ENCODE peak calls at places on chromosome 15, in seven cellular contexts. B is ovary; G is AG04450; C is choroid plexus epithelial cell; Q is left ventricle myocardium inferior; K is lower leg skin; E is CD8-positive, alpha-beta memory T cell. U is an unnamed sample.

GRCh38 chr15:52653451-52653964 is 25.7 kb downstream of the ATOSA start:
- DNase-seq in C (peak), K (no peak), E (no peak), Q (no peak), B (no peak), G (peak), U (no peak)

GRCh38 chr15:90099868-90100854 is 2.1 kb downstream of the IDH2 start:
- DNase-seq in B (peak), E (no peak), G (no peak), K (no peak), C (peak), Q (no peak), U (peak)

GRCh38 chr15:63495780-63496179 is 8.6 kb upstream of the USP3 start:
- DNase-seq in Q (no peak), G (no peak), E (no peak), B (no peak), C (no peak), K (no peak), U (no peak)

GRCh38 chr15:88288661-88289060 is 32.1 kb upstream of the NTRK3 start:
- DNase-seq in G (no peak), K (no peak), E (no peak), Q (no peak), C (no peak), B (no peak), U (no peak)

GRCh38 chr15:40747685-40748631 is 7.1 kb downstream of the RMDN3 start:
- DNase-seq in G (no peak), K (no peak), Q (no peak), E (no peak), C (no peak), B (no peak), U (no peak)

GRCh38 chr15:28112962-28113361 is 13.8 kb upstream of the OCA2 start:
- DNase-seq in E (no peak), G (no peak), K (no peak), Q (no peak), C (no peak), B (no peak), U (no peak)

GRCh38 chr15:43934480-43934879 is 107.7 kb downstream of the WDR76 start:
- DNase-seq in B (no peak), K (no peak), Q (no peak), G (no peak), E (no peak), C (no peak), U (no peak)

GRCh38 chr15:90860942-90861675 is 7.3 kb upstream of the FURIN start:
- DNase-seq in E (no peak), K (no peak), G (no peak), Q (no peak), B (no peak), C (no peak), U (no peak)

GRCh38 chr15:29674661-29675533 is 147.4 kb downstream of the TJP1 start:
- DNase-seq in B (peak), Q (peak), G (no peak), C (no peak), K (no peak), E (no peak), U (peak)

GRCh38 chr15:74773329-74773728 is 8.6 kb upstream of the CSK start:
- DNase-seq in G (no peak), E (no peak), K (no peak), Q (no peak), B (no peak), C (no peak), U (no peak)

GRCh38 chr15:78617131-78617915 is 3.5 kb downstream of the CHRNA3 start:
- DNase-seq in C (no peak), G (no peak), K (no peak), E (no peak), B (no peak), Q (no peak), U (no peak)

GRCh38 chr15:46309914-46310313 is 675.1 kb downstream of the SQOR start:
- DNase-seq in Q (no peak), E (no peak), C (no peak), B (no peak), K (no peak), G (no peak), U (no peak)

GRCh38 chr15:40755821-40756220 is 767 bp upstream of the RMDN3 start:
- DNase-seq in Q (no peak), C (no peak), E (no peak), G (no peak), K (no peak), B (no peak), U (no peak)

GRCh38 chr15:40914486-40914885 is 14.7 kb upstream of the DLL4 start:
- DNase-seq in K (no peak), G (no peak), Q (no peak), C (no peak), B (no peak), E (no peak), U (no peak)

GRCh38 chr15:55496716-55497115 is 11.3 kb downstream of the DNAAF4 start:
- DNase-seq in K (no peak), C (no peak), Q (no peak), B (no peak), G (no peak), E (no peak), U (no peak)

GRCh38 chr15:74324714-74325113 is 42.7 kb downstream of the CYP11A1 start:
- DNase-seq in B (no peak), G (no peak), E (no peak), C (no peak), Q (no peak), K (no peak), U (no peak)

GRCh38 chr15:90132437-90132836 is 30.2 kb upstream of the IDH2 start:
- DNase-seq in E (no peak), C (no peak), K (no peak), G (no peak), B (no peak), Q (no peak), U (no peak)

GRCh38 chr15:78437107-78437761 is 782 bp upstream of the IREB2 start:
- DNase-seq in B (no peak), C (no peak), G (no peak), K (no peak), Q (no peak), E (no peak), U (no peak)

GRCh38 chr15:73677146-73677607 is 7.0 kb upstream of the CD276 start:
- DNase-seq in E (peak), K (peak), B (peak), G (no peak), C (peak), Q (peak), U (peak)

GRCh38 chr15:90165659-90166489 is 35.3 kb upstream of the SEMA4B start:
- DNase-seq in B (no peak), C (peak), Q (no peak), E (no peak), K (peak), G (peak), U (no peak)

GRCh38 chr15:32717290-32718081 is at the start of gene GREM1:
- DNase-seq in B (no peak), Q (no peak), G (no peak), C (peak), K (no peak), E (no peak), U (no peak)

GRCh38 chr15:75136118-75136517 is 65.6 kb upstream of the C15orf39 start:
- DNase-seq in E (no peak), Q (no peak), G (no peak), K (no peak), B (no peak), C (no peak), U (no peak)

GRCh38 chr15:62075595-62076279 is 9.0 kb downstream of the C2CD4A start:
- DNase-seq in K (peak), C (no peak), B (no peak), Q (no peak), E (no peak), G (no peak), U (no peak)

GRCh38 chr15:74403590-74403919 is 30.2 kb downstream of the SEMA7A start:
- DNase-seq in C (no peak), Q (no peak), G (no peak), E (no peak), B (no peak), K (no peak), U (no peak)

GRCh38 chr15:42275780-42276395 is 2.7 kb upstream of the TMEM87A start:
- DNase-seq in G (no peak), B (no peak), Q (no peak), E (no peak), C (no peak), K (no peak), U (no peak)
- H3K4me3 ChIP-seq in G (no peak), B (no peak), Q (peak), E (peak), C (no peak), K (no peak), U (no peak)

GRCh38 chr15:81181220-81181619 is 15.5 kb upstream of the IL16 start:
- DNase-seq in G (no peak), Q (no peak), C (no peak), E (no peak), K (no peak), B (no peak), U (no peak)

GRCh38 chr15:81183403-81183760 is 13.3 kb upstream of the IL16 start:
- DNase-seq in C (no peak), K (no peak), G (no peak), E (no peak), B (no peak), Q (no peak), U (no peak)

GRCh38 chr15:81184188-81184587 is 12.5 kb upstream of the IL16 start:
- DNase-seq in E (no peak), B (no peak), K (peak), C (no peak), Q (no peak), G (no peak), U (peak)

GRCh38 chr15:81182746-81183402 is 13.8 kb upstream of the IL16 start:
- DNase-seq in B (no peak), K (no peak), Q (no peak), E (no peak), C (no peak), G (no peak), U (no peak)

GRCh38 chr15:81182031-81182745 is 14.5 kb upstream of the IL16 start:
- DNase-seq in B (no peak), K (no peak), C (peak), G (no peak), E (no peak), Q (no peak), U (peak)
- H3K4me3 ChIP-seq in B (peak), K (no peak), C (peak), G (peak), E (no peak), Q (peak), U (peak)

DNA sequence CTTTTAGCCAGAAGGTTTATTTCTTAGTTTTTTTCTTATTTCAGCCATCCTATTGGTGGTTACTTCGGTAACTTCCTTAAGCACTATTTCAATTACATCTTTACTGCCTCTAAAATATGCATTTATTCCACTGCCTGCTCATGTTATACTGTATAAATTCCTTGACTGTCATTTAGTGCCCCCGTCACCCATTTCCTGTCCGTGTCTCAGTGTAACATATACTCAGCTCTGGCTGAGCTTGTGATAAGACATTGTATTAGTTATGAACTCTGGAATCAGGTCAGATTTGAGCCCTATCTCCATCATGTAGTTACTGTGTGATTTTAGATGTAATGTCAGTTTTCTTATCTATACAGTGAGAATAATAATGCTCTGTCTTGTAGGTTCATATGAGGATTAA is 24.2 kb downstream of the PIAS1 start:
- DNase-seq in G (no peak), K (no peak), B (no peak), E (no peak), C (peak), Q (no peak), U (no peak)
- H3K4me3 ChIP-seq in G (no peak), K (no peak), B (no peak), E (no peak), C (no peak), Q (no peak), U (no peak)

DNA sequence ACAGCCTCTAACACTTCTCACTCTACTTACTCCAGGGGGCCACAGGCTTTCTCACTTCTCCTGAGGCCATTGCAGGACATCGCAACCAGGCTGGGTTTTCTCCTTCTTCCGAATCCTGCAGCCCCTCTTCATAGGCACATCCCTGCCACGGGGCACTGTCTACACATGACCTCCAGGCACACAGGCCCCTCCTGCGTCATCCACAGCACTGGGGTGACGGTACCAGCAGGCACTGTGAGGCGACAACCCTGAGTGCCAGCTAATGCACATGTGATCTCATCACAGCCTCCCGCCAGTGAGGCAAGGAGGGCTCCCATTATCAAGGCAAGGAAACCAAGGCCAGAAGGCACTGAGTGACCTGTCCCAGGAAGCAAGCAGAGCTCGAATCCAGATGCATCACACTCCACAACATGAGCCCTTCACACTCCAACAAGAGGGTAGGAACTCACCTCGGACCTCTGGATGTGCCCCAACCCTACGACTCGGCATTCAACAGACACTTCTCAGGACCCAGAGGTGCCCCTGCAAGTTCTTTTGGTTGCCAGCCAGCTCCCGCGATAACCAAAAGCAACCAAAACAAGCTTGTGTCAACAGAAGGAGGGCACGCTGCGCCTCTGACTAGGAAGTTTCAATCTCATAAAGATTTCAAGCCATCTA is 16.7 kb downstream of the FAM174B start:
- DNase-seq in C (no peak), E (no peak), G (no peak), Q (no peak), B (no peak), K (no peak), U (no peak)
- H3K4me3 ChIP-seq in C (no peak), E (no peak), G (no peak), Q (no peak), B (no peak), K (no peak), U (no peak)

GRCh38 chr15:64634020-64634419 is 141.4 kb downstream of the RBPMS2 start:
- DNase-seq in K (no peak), G (no peak), Q (no peak), E (peak), B (no peak), C (no peak), U (peak)
- H3K4me3 ChIP-seq in K (no peak), G (no peak), Q (no peak), E (peak), B (no peak), C (no peak), U (peak)

DNA sequence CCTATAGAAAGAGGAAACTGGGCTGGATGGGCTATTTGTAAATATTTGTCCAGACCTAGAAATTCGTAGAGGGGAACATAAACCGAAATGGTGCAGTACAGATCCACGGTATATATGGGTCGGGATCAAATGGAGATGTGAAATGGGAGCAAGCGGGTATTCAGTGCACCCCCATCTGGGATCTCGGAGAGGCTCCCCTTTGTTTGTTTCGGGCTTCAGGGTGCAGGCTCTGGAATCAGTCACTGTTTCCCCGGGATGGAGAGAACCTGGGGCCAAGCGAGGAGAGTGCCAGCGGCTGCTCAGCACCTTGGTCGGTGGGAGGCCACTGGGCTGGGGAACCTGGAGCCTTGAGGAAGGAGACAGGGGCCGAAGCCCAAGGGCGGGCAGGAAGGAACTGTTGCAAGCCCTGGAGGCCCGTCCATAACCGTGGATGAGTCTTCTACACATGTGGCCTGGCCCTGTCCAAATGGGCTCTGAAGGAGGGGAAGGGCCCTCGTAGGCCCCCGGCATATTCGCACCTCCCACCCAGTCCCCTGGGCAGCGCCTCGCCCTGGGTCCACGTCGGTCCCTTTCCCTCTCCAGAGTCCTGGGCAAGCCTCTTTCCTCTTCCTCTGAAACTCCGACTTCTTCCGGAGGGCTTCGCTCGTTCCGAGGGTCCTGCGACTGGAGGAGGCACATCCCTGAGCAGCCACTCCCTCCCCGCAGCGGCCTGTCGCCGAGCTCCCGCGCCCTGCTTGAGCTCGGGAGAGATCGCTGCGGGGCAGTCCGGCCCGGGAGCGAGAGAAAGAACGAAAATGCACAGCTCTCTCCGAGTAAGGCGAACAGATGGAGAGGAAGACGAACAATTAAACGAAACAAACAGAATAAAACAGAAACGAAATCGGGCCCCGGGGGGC is 3.0 kb downstream of the ISL2 start:
- DNase-seq in B (no peak), Q (no peak), G (no peak), E (no peak), K (no peak), C (peak), U (no peak)
- H3K4me3 ChIP-seq in B (peak), Q (peak), G (peak), E (peak), K (peak), C (no peak), U (no peak)

GRCh38 chr15:81955709-81956108 is 90.1 kb downstream of the MEX3B start:
- DNase-seq in Q (no peak), K (no peak), B (no peak), C (peak), G (no peak), E (no peak), U (no peak)

GRCh38 chr15:81957698-81958097 is 88.1 kb downstream of the MEX3B start:
- DNase-seq in B (no peak), E (no peak), G (no peak), C (no peak), K (no peak), Q (no peak), U (no peak)

GRCh38 chr15:81954158-81954783 is 91.5 kb downstream of the MEX3B start:
- DNase-seq in K (no peak), E (no peak), G (no peak), C (no peak), B (no peak), Q (no peak), U (no peak)

GRCh38 chr15:81962438-81962837 is 83.4 kb downstream of the MEX3B start:
- DNase-seq in Q (no peak), E (no peak), G (no peak), B (no peak), C (no peak), K (no peak), U (no peak)

GRCh38 chr15:81959196-81959595 is 86.6 kb downstream of the MEX3B start:
- DNase-seq in Q (no peak), B (no peak), E (no peak), G (no peak), C (no peak), K (no peak), U (no peak)
- H3K4me3 ChIP-seq in Q (no peak), B (no peak), E (no peak), G (no peak), C (no peak), K (no peak), U (no peak)